ENCODE peak calls at places on chromosomes 5 and 9, in ten cellular contexts. One of them, this sample, is unnamed.

GRCh38 chr9:93124793-93125192 is 9.3 kb downstream of the NINJ1 start:
- DNase-seq in right lobe of liver: peak; percentile 47
- DNase-seq in uterus: peak; percentile 10
- DNase-seq in mammary epithelial cell: no peak
- DNase-seq in upper lobe of right lung: peak; percentile 63
- DNase-seq in astrocyte: no peak
- DNase-seq in naive thymus-derived CD4-positive, alpha-beta T cell: no peak
- DNase-seq in colonic mucosa: no peak
- DNase-seq in cardiac muscle cell: no peak
- DNase-seq in DND-41: no peak
- DNase-seq in this sample: peak; percentile 43

GRCh38 chr5:126081209-126081608 is 342.0 kb upstream of the GRAMD2B start:
- DNase-seq in right lobe of liver: no peak
- DNase-seq in uterus: no peak
- DNase-seq in mammary epithelial cell: no peak
- DNase-seq in upper lobe of right lung: no peak
- DNase-seq in astrocyte: no peak
- DNase-seq in naive thymus-derived CD4-positive, alpha-beta T cell: no peak
- DNase-seq in colonic mucosa: no peak
- DNase-seq in cardiac muscle cell: no peak
- DNase-seq in DND-41: no peak
- DNase-seq in this sample: no peak

GRCh38 chr5:173547579-173547978 is 68.9 kb downstream of the BOD1 start:
- DNase-seq in right lobe of liver: no peak
- DNase-seq in uterus: no peak
- DNase-seq in mammary epithelial cell: no peak
- DNase-seq in upper lobe of right lung: no peak
- DNase-seq in astrocyte: peak; percentile 16
- DNase-seq in naive thymus-derived CD4-positive, alpha-beta T cell: no peak
- DNase-seq in colonic mucosa: no peak
- DNase-seq in cardiac muscle cell: peak; percentile 64
- DNase-seq in DND-41: no peak
- DNase-seq in this sample: no peak

GRCh38 chr5:177440990-177441780 is 5.4 kb upstream of the PRR7 start:
- DNase-seq in right lobe of liver: peak; percentile 45
- DNase-seq in uterus: no peak
- DNase-seq in mammary epithelial cell: no peak
- DNase-seq in upper lobe of right lung: no peak
- DNase-seq in astrocyte: no peak
- DNase-seq in naive thymus-derived CD4-positive, alpha-beta T cell: no peak
- DNase-seq in colonic mucosa: no peak
- DNase-seq in cardiac muscle cell: no peak
- DNase-seq in DND-41: no peak
- DNase-seq in this sample: peak; percentile 69

GRCh38 chr9:95764490-95764889 is 111.0 kb upstream of the ERCC6L2 start:
- DNase-seq in right lobe of liver: no peak
- DNase-seq in uterus: no peak
- DNase-seq in mammary epithelial cell: no peak
- DNase-seq in upper lobe of right lung: no peak
- DNase-seq in astrocyte: no peak
- DNase-seq in naive thymus-derived CD4-positive, alpha-beta T cell: no peak
- DNase-seq in colonic mucosa: no peak
- DNase-seq in cardiac muscle cell: no peak
- DNase-seq in DND-41: no peak
- DNase-seq in this sample: no peak

GRCh38 chr5:132687995-132688394 is 14.2 kb downstream of the IL4 start:
- DNase-seq in right lobe of liver: no peak
- DNase-seq in uterus: no peak
- DNase-seq in mammary epithelial cell: no peak
- DNase-seq in upper lobe of right lung: no peak
- DNase-seq in astrocyte: no peak
- DNase-seq in naive thymus-derived CD4-positive, alpha-beta T cell: no peak
- DNase-seq in colonic mucosa: no peak
- DNase-seq in cardiac muscle cell: no peak
- DNase-seq in DND-41: peak; percentile 78
- DNase-seq in this sample: no peak

GRCh38 chr5:113205807-113206206 is 229.0 kb downstream of the TSSK1B start:
- DNase-seq in right lobe of liver: peak; percentile 78
- DNase-seq in uterus: no peak
- DNase-seq in mammary epithelial cell: no peak
- DNase-seq in upper lobe of right lung: no peak
- DNase-seq in astrocyte: no peak
- DNase-seq in naive thymus-derived CD4-positive, alpha-beta T cell: no peak
- DNase-seq in colonic mucosa: no peak
- DNase-seq in cardiac muscle cell: no peak
- DNase-seq in DND-41: no peak
- DNase-seq in this sample: no peak

GRCh38 chr9:113011911-113012381 is at the start of gene ZNF883:
- DNase-seq in right lobe of liver: no peak
- DNase-seq in uterus: peak; percentile 53
- DNase-seq in mammary epithelial cell: peak; percentile 48
- DNase-seq in upper lobe of right lung: peak; percentile 74
- DNase-seq in astrocyte: peak; percentile 62
- DNase-seq in naive thymus-derived CD4-positive, alpha-beta T cell: peak; percentile 12
- DNase-seq in colonic mucosa: peak; percentile 43
- DNase-seq in cardiac muscle cell: peak; percentile 86
- DNase-seq in DND-41: no peak
- DNase-seq in this sample: peak; percentile 65

GRCh38 chr5:10602031-10602806 is 38.3 kb downstream of the ANKRD33B start:
- DNase-seq in right lobe of liver: peak; percentile 89
- DNase-seq in uterus: no peak
- DNase-seq in mammary epithelial cell: no peak
- DNase-seq in upper lobe of right lung: no peak
- DNase-seq in astrocyte: no peak
- DNase-seq in naive thymus-derived CD4-positive, alpha-beta T cell: no peak
- DNase-seq in colonic mucosa: no peak
- DNase-seq in cardiac muscle cell: no peak
- DNase-seq in DND-41: no peak
- DNase-seq in this sample: no peak

GRCh38 chr5:174082286-174082685 is 36.8 kb downstream of the NSG2 start:
- DNase-seq in right lobe of liver: no peak
- DNase-seq in uterus: no peak
- DNase-seq in mammary epithelial cell: no peak
- DNase-seq in upper lobe of right lung: no peak
- DNase-seq in astrocyte: peak; percentile 21
- DNase-seq in naive thymus-derived CD4-positive, alpha-beta T cell: no peak
- DNase-seq in colonic mucosa: no peak
- DNase-seq in cardiac muscle cell: no peak
- DNase-seq in DND-41: no peak
- DNase-seq in this sample: no peak

GRCh38 chr9:112308576-112308975 is 24.8 kb downstream of the PTBP3 start:
- DNase-seq in right lobe of liver: no peak
- DNase-seq in uterus: no peak
- DNase-seq in mammary epithelial cell: no peak
- DNase-seq in upper lobe of right lung: no peak
- DNase-seq in astrocyte: peak; percentile 22
- DNase-seq in naive thymus-derived CD4-positive, alpha-beta T cell: no peak
- DNase-seq in colonic mucosa: no peak
- DNase-seq in cardiac muscle cell: no peak
- DNase-seq in DND-41: no peak
- DNase-seq in this sample: no peak

GRCh38 chr5:52893863-52894262 is 95.3 kb upstream of the ITGA2 start:
- DNase-seq in right lobe of liver: no peak
- DNase-seq in uterus: no peak
- DNase-seq in mammary epithelial cell: no peak
- DNase-seq in upper lobe of right lung: no peak
- DNase-seq in astrocyte: no peak
- DNase-seq in naive thymus-derived CD4-positive, alpha-beta T cell: no peak
- DNase-seq in colonic mucosa: no peak
- DNase-seq in cardiac muscle cell: no peak
- DNase-seq in DND-41: no peak
- DNase-seq in this sample: no peak

GRCh38 chr5:155735388-155735787 is 591.6 kb upstream of the SGCD start:
- DNase-seq in right lobe of liver: no peak
- DNase-seq in uterus: no peak
- DNase-seq in mammary epithelial cell: no peak
- DNase-seq in upper lobe of right lung: no peak
- DNase-seq in astrocyte: no peak
- DNase-seq in naive thymus-derived CD4-positive, alpha-beta T cell: no peak
- DNase-seq in colonic mucosa: no peak
- DNase-seq in cardiac muscle cell: no peak
- DNase-seq in DND-41: no peak
- DNase-seq in this sample: no peak

GRCh38 chr9:125977223-125977622 is 230.1 kb downstream of the PBX3 start:
- DNase-seq in right lobe of liver: no peak
- DNase-seq in uterus: no peak
- DNase-seq in mammary epithelial cell: peak; percentile 11
- DNase-seq in upper lobe of right lung: no peak
- DNase-seq in astrocyte: no peak
- DNase-seq in naive thymus-derived CD4-positive, alpha-beta T cell: no peak
- DNase-seq in colonic mucosa: no peak
- DNase-seq in cardiac muscle cell: no peak
- DNase-seq in DND-41: no peak
- DNase-seq in this sample: no peak
- H3K4me1 ChIP-seq in right lobe of liver: no peaks in the 10 kb centered on the region
- H3K4me1 ChIP-seq in uterus: no peaks in the 10 kb centered on the region
- H3K4me1 ChIP-seq in mammary epithelial cell: no peaks in the 10 kb centered on the region
- H3K4me1 ChIP-seq in upper lobe of right lung: no peaks in the 10 kb centered on the region
- H3K4me1 ChIP-seq in astrocyte: no peaks in the 10 kb centered on the region
- H3K4me1 ChIP-seq in naive thymus-derived CD4-positive, alpha-beta T cell: no peaks in the 10 kb centered on the region
- H3K4me1 ChIP-seq in colonic mucosa: no peaks in the 10 kb centered on the region
- H3K4me1 ChIP-seq in cardiac muscle cell: no peaks in the 10 kb centered on the region
- H3K4me1 ChIP-seq in DND-41: no peaks in the 10 kb centered on the region
- H3K4me1 ChIP-seq in this sample: no peaks in the 10 kb centered on the region

DNA sequence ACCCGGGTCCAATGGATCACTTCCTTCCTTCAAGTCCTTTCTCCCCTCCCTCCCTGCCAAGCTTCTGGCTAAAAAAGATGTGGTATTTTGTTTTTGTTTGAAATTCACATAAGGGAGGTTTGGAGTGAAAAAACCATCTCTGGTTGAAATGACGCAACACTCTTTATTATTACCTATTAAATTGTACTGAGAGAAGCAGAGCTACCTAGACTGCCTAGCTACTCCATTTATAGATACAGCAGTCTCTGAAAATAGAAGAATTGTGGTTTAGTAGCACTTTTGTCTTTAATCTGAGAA is 265.1 kb downstream of the MLLT3 start:
- DNase-seq in right lobe of liver: no peak
- DNase-seq in uterus: no peak
- DNase-seq in mammary epithelial cell: no peak
- DNase-seq in upper lobe of right lung: no peak
- DNase-seq in astrocyte: no peak
- DNase-seq in naive thymus-derived CD4-positive, alpha-beta T cell: no peak
- DNase-seq in colonic mucosa: no peak
- DNase-seq in cardiac muscle cell: no peak
- DNase-seq in DND-41: no peak
- DNase-seq in this sample: no peak
- H3K27ac ChIP-seq in right lobe of liver: no peak overlapping the region
- H3K27ac ChIP-seq in uterus: peak overlapping the region; percentile 82
- H3K27ac ChIP-seq in mammary epithelial cell: no peak overlapping the region
- H3K27ac ChIP-seq in upper lobe of right lung: no peak overlapping the region
- H3K27ac ChIP-seq in astrocyte: no peak overlapping the region
- H3K27ac ChIP-seq in naive thymus-derived CD4-positive, alpha-beta T cell: no peak overlapping the region
- H3K27ac ChIP-seq in colonic mucosa: peak overlapping the region; percentile 26
- H3K27ac ChIP-seq in cardiac muscle cell: peak overlapping the region; percentile 91
- H3K27ac ChIP-seq in DND-41: no peak overlapping the region
- H3K27ac ChIP-seq in this sample: no peak overlapping the region

GRCh38 chr5:179368016-179368805 is 22.9 kb upstream of the ADAMTS2 start:
- DNase-seq in right lobe of liver: no peak
- DNase-seq in uterus: no peak
- DNase-seq in mammary epithelial cell: no peak
- DNase-seq in upper lobe of right lung: peak; percentile 55
- DNase-seq in astrocyte: no peak
- DNase-seq in naive thymus-derived CD4-positive, alpha-beta T cell: no peak
- DNase-seq in colonic mucosa: no peak
- DNase-seq in cardiac muscle cell: no peak
- DNase-seq in DND-41: no peak
- DNase-seq in this sample: peak; percentile 47

GRCh38 chr5:179368806-179369529 is 23.7 kb upstream of the ADAMTS2 start:
- DNase-seq in right lobe of liver: no peak
- DNase-seq in uterus: no peak
- DNase-seq in mammary epithelial cell: no peak
- DNase-seq in upper lobe of right lung: peak; percentile 51
- DNase-seq in astrocyte: no peak
- DNase-seq in naive thymus-derived CD4-positive, alpha-beta T cell: no peak
- DNase-seq in colonic mucosa: no peak
- DNase-seq in cardiac muscle cell: no peak
- DNase-seq in DND-41: no peak
- DNase-seq in this sample: peak; percentile 34

GRCh38 chr5:179370490-179371122 is 25.3 kb upstream of the ADAMTS2 start:
- DNase-seq in right lobe of liver: no peak
- DNase-seq in uterus: no peak
- DNase-seq in mammary epithelial cell: no peak
- DNase-seq in upper lobe of right lung: peak; percentile 37
- DNase-seq in astrocyte: no peak
- DNase-seq in naive thymus-derived CD4-positive, alpha-beta T cell: no peak
- DNase-seq in colonic mucosa: no peak
- DNase-seq in cardiac muscle cell: no peak
- DNase-seq in DND-41: no peak
- DNase-seq in this sample: peak; percentile 27

GRCh38 chr5:179369530-179369884 is 24.2 kb upstream of the ADAMTS2 start:
- DNase-seq in right lobe of liver: no peak
- DNase-seq in uterus: no peak
- DNase-seq in mammary epithelial cell: no peak
- DNase-seq in upper lobe of right lung: peak; percentile 43
- DNase-seq in astrocyte: no peak
- DNase-seq in naive thymus-derived CD4-positive, alpha-beta T cell: no peak
- DNase-seq in colonic mucosa: no peak
- DNase-seq in cardiac muscle cell: no peak
- DNase-seq in DND-41: no peak
- DNase-seq in this sample: peak; percentile 16

GRCh38 chr5:179367491-179367890 is 22.2 kb upstream of the ADAMTS2 start:
- DNase-seq in right lobe of liver: no peak
- DNase-seq in uterus: no peak
- DNase-seq in mammary epithelial cell: no peak
- DNase-seq in upper lobe of right lung: no peak
- DNase-seq in astrocyte: no peak
- DNase-seq in naive thymus-derived CD4-positive, alpha-beta T cell: no peak
- DNase-seq in colonic mucosa: no peak
- DNase-seq in cardiac muscle cell: no peak
- DNase-seq in DND-41: no peak
- DNase-seq in this sample: peak; percentile 21
- H3K9me3 ChIP-seq in right lobe of liver: no peaks in the 10 kb centered on the region
- H3K9me3 ChIP-seq in uterus: no peaks in the 10 kb centered on the region
- H3K9me3 ChIP-seq in mammary epithelial cell: peaks cover 35% of the 10 kb centered on the region
- H3K9me3 ChIP-seq in upper lobe of right lung: no peaks in the 10 kb centered on the region
- H3K9me3 ChIP-seq in astrocyte: peaks cover 5% of the 10 kb centered on the region
- H3K9me3 ChIP-seq in naive thymus-derived CD4-positive, alpha-beta T cell: no peaks in the 10 kb centered on the region
- H3K9me3 ChIP-seq in colonic mucosa: no peaks in the 10 kb centered on the region
- H3K9me3 ChIP-seq in cardiac muscle cell: no peaks in the 10 kb centered on the region
- H3K9me3 ChIP-seq in DND-41: no peaks in the 10 kb centered on the region
- H3K9me3 ChIP-seq in this sample: no peaks in the 10 kb centered on the region

DNA sequence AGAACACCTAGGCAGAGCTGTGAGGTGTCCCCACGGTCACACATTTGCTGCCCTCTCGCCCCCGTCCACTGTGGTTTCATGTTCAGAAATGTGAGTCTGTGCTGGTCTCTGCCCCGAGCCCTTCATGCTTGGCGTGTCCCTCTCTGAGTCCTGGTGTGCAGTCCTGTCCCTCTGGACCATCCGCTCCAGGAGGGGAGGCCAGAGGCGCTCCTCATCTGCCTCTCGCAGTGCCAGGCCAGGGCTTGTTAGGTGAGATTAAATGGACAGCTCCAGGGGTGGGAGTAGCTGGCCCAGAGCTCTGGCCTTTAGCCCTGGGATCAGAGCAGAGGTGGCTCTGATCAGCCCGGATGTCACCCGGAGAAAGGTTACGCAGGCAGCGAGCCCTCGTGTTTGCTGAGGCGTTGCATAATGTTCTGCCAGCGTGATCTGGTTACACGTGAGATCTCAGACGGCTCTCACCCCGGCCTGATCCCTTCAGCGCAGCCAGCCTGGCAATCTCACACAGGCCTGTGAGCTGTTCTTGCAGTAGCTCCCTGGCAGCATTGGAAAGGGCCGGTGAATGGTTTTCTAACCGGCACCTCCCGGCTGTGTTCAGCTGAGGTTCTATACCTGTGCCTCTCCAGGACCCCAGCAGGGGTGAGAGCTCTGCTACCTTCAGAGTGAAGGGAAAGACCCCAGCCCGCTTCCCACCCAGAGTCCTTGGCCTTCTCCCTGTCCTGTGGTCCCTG is 24.5 kb downstream of the PTGES2 start:
- DNase-seq in right lobe of liver: peak; percentile 95
- DNase-seq in uterus: peak; percentile 66
- DNase-seq in mammary epithelial cell: no peak
- DNase-seq in upper lobe of right lung: no peak
- DNase-seq in astrocyte: no peak
- DNase-seq in naive thymus-derived CD4-positive, alpha-beta T cell: no peak
- DNase-seq in colonic mucosa: no peak
- DNase-seq in cardiac muscle cell: no peak
- DNase-seq in DND-41: peak; percentile 60
- DNase-seq in this sample: no peak
- H3K4me1 ChIP-seq in right lobe of liver: no peaks in the 10 kb centered on the region
- H3K4me1 ChIP-seq in uterus: peaks cover 24% of the 10 kb centered on the region
- H3K4me1 ChIP-seq in mammary epithelial cell: peaks cover 20% of the 10 kb centered on the region
- H3K4me1 ChIP-seq in upper lobe of right lung: peaks cover 53% of the 10 kb centered on the region
- H3K4me1 ChIP-seq in astrocyte: peaks cover 32% of the 10 kb centered on the region
- H3K4me1 ChIP-seq in naive thymus-derived CD4-positive, alpha-beta T cell: peaks cover 45% of the 10 kb centered on the region
- H3K4me1 ChIP-seq in colonic mucosa: peaks cover 23% of the 10 kb centered on the region
- H3K4me1 ChIP-seq in cardiac muscle cell: peaks cover 8% of the 10 kb centered on the region
- H3K4me1 ChIP-seq in DND-41: peaks cover 62% of the 10 kb centered on the region
- H3K4me1 ChIP-seq in this sample: no peaks in the 10 kb centered on the region

This sample was measured in aorta.